ENCODE peak calls at places on chromosomes 5 and 9, in four cellular contexts. Z, Y, I and C are unnamed samples.

GRCh38 chr9:16135916-16136315 is 583.1 kb downstream of the CCDC171 start:
- DNase-seq in Z (no peak), Y (no peak), I (no peak), C (no peak)

GRCh38 chr5:13212843-13213242 is 731.6 kb downstream of the DNAH5 start:
- DNase-seq in Z (no peak), Y (no peak), I (no peak), C (no peak)

GRCh38 chr9:1522219-1522767 is 472.1 kb downstream of the DMRT2 start:
- DNase-seq in Z (no peak), Y (no peak), I (no peak), C (no peak)

GRCh38 chr5:38870595-38870994 is 24.8 kb downstream of the OSMR start:
- DNase-seq in Z (no peak), Y (no peak), I (peak; percentile 73), C (no peak)

GRCh38 chr9:129254566-129255287 is 76.7 kb upstream of the IER5L start:
- DNase-seq in Z (no peak), Y (no peak), I (no peak), C (no peak)

GRCh38 chr5:43396762-43397304 is 15.4 kb downstream of the CCL28 start:
- DNase-seq in Z (no peak), Y (peak; percentile 60), I (no peak), C (no peak)

GRCh38 chr5:77845273-77845646 is 69.1 kb upstream of the TBCA start:
- DNase-seq in Z (no peak), Y (no peak), I (no peak), C (no peak)

GRCh38 chr5:147887026-147887627 is 8.6 kb downstream of the SCGB3A2 start:
- DNase-seq in Z (no peak), Y (peak; percentile 25), I (peak; percentile 34), C (no peak)

GRCh38 chr5:101425345-101425744 is 522.3 kb upstream of the ST8SIA4 start:
- DNase-seq in Z (no peak), Y (no peak), I (no peak), C (no peak)

GRCh38 chr9:4550777-4551476 is 60.7 kb downstream of the SLC1A1 start:
- DNase-seq in Z (no peak), Y (no peak), I (no peak), C (peak; percentile 14)

DNA sequence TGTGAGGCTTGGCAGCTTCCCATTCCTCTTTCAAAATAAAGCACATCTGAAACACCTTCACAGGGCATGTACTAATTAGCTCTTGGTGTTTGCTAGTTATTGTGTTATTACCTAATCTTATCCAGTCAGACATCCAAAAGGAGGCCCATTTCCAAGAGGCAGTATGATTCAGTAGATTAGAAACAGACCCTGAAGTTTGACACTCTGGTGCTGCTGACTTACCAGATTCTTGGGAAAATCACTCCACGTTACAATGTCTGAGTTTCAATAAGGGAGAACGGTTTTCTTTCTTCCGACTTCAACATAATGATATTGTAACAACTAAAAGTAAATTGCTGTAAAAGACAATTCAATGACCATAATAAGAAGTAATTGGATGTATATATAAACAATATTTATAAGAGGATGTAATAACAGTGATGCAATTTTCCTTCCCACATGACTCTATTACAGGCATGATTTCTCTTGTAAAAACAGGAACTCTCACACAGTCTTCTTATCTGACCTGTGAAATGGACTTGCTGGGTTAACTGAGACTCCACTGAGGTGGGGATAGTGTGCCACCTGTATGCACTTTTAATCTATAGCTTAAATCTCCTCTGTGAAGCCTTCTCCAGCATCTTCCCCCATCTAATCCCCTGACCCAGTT is 181.3 kb upstream of the ELL2 start:
- DNase-seq in Z (no peak), Y (no peak), I (no peak), C (no peak)
- H3K27ac ChIP-seq in Z (no peak overlapping the region), Y (no peak overlapping the region), I (no peak overlapping the region), C (no peak overlapping the region)

GRCh38 chr9:33818167-33818831 is 1.3 kb downstream of the UBE2R2 start:
- DNase-seq in Z (no peak), Y (peak; percentile 26), I (peak; percentile 19), C (peak; percentile 15)
- H3K4me1 ChIP-seq in Z (peaks cover 4% of the 10 kb centered on the region), Y (peaks cover 36% of the 10 kb centered on the region), I (peaks cover 3% of the 10 kb centered on the region), C (peaks cover 39% of the 10 kb centered on the region)

GRCh38 chr9:134396825-134397224 is 70.6 kb downstream of the RXRA start:
- DNase-seq in Z (no peak), Y (no peak), I (no peak), C (peak; percentile 77)
- H3K9ac ChIP-seq in Z (no peak overlapping the region), Y (peak overlapping the region; percentile 37), I (no peak overlapping the region), C (peak overlapping the region; percentile 33)

DNA sequence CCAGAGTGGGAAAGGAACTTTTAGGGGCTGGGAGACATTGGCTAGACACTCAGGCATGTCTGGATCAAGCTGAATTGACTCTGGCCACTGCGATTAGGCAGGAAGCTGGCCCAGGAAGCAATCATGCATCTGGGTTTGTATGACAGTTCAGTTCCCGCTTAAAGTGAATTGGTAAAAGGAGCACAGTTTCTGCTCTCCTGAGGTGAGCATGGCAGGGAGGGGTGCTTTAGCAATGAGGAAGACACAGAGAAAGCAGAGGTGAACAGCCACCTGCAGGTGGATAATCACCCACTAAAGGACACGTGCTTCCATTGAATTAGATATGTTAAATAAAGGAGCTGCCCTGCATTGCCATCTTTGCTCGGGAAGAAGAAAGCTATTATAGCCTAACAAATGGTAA is 248.1 kb upstream of the MAP3K1 start:
- DNase-seq in Z (no peak), Y (no peak), I (no peak), C (no peak)
- H3K27ac ChIP-seq in Z (no peak overlapping the region), Y (no peak overlapping the region), I (no peak overlapping the region), C (no peak overlapping the region)

GRCh38 chr9:520315-520714 is 305.6 kb downstream of the DOCK8 start:
- DNase-seq in Z (no peak), Y (no peak), I (no peak), C (no peak)

GRCh38 chr9:519579-519978 is 304.9 kb downstream of the DOCK8 start:
- DNase-seq in Z (no peak), Y (no peak), I (no peak), C (no peak)

GRCh38 chr9:515665-516064 is 301.0 kb downstream of the DOCK8 start:
- DNase-seq in Z (no peak), Y (no peak), I (no peak), C (no peak)

GRCh38 chr9:518540-518939 is 303.9 kb downstream of the DOCK8 start:
- DNase-seq in Z (no peak), Y (no peak), I (no peak), C (no peak)

GRCh38 chr9:517993-518392 is 303.3 kb downstream of the DOCK8 start:
- DNase-seq in Z (no peak), Y (peak; percentile 45), I (no peak), C (no peak)
- H3K4me1 ChIP-seq in Z (no peaks in the 10 kb centered on the region), Y (no peaks in the 10 kb centered on the region), I (no peaks in the 10 kb centered on the region), C (peaks cover 4% of the 10 kb centered on the region)

DNA sequence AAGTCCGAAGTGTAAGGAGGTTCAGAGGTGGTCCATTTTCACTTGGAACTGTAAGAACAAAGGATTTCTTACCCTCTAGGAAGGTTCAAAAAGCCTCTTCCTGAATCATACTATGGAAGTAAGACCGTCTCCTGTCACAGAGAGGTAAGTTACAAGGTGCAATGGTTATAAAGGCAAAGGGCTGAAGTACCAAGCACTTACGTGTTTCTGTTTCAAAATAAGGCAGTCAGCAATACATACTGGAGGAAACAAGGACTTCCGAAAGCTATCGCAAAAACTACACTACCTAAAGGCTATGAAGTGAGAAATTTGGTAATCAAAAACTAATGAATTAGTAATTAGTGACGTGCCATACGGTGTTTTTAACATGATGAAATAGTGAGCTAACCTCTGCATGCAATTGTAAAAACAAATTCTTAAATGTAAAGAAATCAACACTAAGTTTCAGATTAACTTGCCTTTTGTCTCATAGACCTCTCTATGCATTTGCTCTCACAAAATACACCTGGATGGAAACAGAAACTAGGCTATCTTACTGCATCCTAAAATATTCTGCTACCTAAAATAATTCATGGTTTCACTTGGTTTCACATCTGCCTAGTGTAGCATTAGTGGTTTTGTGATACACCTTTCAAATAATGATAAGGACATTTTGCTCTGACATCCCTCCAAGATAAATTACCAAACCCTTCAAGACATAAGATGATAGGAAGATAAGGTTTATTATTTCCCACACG is 589.3 kb upstream of the FAM174A start:
- DNase-seq in Z (no peak), Y (no peak), I (no peak), C (no peak)
- H3K9ac ChIP-seq in Z (no peak overlapping the region), Y (no peak overlapping the region), I (no peak overlapping the region), C (no peak overlapping the region)

GRCh38 chr9:36163049-36163839 is 5.9 kb upstream of the CCIN start:
- DNase-seq in Z (no peak), Y (no peak), I (peak; percentile 98), C (no peak)

GRCh38 chr9:36158917-36159316 is 10.3 kb upstream of the CCIN start:
- DNase-seq in Z (no peak), Y (no peak), I (no peak), C (no peak)

GRCh38 chr9:36163840-36164175 is 5.4 kb upstream of the CCIN start:
- DNase-seq in Z (no peak), Y (no peak), I (no peak), C (no peak)

GRCh38 chr9:36162211-36162610 is 7.0 kb upstream of the CCIN start:
- DNase-seq in Z (no peak), Y (no peak), I (peak; percentile 45), C (no peak)

DNA sequence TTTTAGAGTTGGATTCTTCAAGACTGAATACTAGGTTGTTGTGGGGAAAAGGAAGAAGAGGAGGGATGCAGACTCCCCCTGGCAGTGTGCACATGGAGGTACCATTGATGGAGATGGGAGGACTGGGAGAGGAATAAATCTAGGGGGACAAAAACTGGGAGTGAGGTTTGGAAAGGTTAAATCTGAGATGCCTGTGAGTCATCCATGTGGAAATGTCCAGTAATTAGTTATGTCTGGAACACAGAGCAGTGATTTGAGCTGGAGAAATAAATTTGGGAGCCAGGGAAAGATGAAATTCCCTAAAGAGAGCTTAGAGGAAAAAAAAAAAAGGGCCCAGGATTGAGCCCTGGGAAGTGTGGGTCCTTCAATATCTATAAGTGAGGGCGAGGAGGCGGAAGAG is 8.0 kb upstream of the CCIN start:
- DNase-seq in Z (no peak), Y (no peak), I (no peak), C (no peak)
- H3K27ac ChIP-seq in Z (no peak overlapping the region), Y (no peak overlapping the region), I (no peak overlapping the region), C (no peak overlapping the region)